ENCODE peak calls at places on chromosomes 1 and 21, in six cellular contexts. S, O, W, Y, H and C are unnamed samples.
A peak's percentile ranks its signal among the peaks of the same experiment; 100 is the strongest.

GRCh38 chr1:181129771-181130606 is 41.5 kb downstream of the IER5 start:
- DNase-seq in S (no peak), O (no peak), W (no peak), Y (no peak), H (no peak), C (no peak)

GRCh38 chr1:226661965-226662364 is 77.1 kb downstream of the ITPKB start:
- DNase-seq in S (peak; percentile 48), O (no peak), W (no peak), Y (no peak), H (no peak), C (no peak)

GRCh38 chr1:20660363-20661234 is 570 bp downstream of the DDOST start:
- DNase-seq in S (no peak), O (no peak), W (no peak), Y (no peak), H (no peak), C (no peak)

GRCh38 chr1:212514056-212514614 is 81.4 kb downstream of the NENF start:
- DNase-seq in S (peak; percentile 65), O (peak; percentile 56), W (no peak), Y (peak; percentile 39), H (no peak), C (peak; percentile 39)

GRCh38 chr1:172585348-172585747 is 52.4 kb downstream of the SUCO start:
- DNase-seq in S (peak; percentile 46), O (no peak), W (no peak), Y (no peak), H (no peak), C (no peak)

GRCh38 chr1:107963601-107964396 is 1.2 kb downstream of the VAV3 start:
- DNase-seq in S (no peak), O (peak; percentile 40), W (peak; percentile 72), Y (peak; percentile 44), H (no peak), C (peak; percentile 19)

GRCh38 chr1:181044449-181044966 is 10.7 kb downstream of the MR1 start:
- DNase-seq in S (peak; percentile 26), O (no peak), W (no peak), Y (peak; percentile 95), H (no peak), C (no peak)

GRCh38 chr1:180231506-180232420 is 1.7 kb downstream of the LHX4 start:
- DNase-seq in S (peak; percentile 45), O (no peak), W (no peak), Y (no peak), H (no peak), C (peak; percentile 55)

GRCh38 chr1:2212542-2213491 is 15.3 kb upstream of the SKI start:
- DNase-seq in S (peak; percentile 96), O (peak; percentile 94), W (peak; percentile 54), Y (peak; percentile 87), H (peak; percentile 96), C (peak; percentile 91)

GRCh38 chr1:41503507-41504125 is 19.1 kb upstream of the EDN2 start:
- DNase-seq in S (no peak), O (no peak), W (no peak), Y (no peak), H (no peak), C (no peak)

GRCh38 chr1:43619996-43620920 is 29.7 kb upstream of the KDM4A start:
- DNase-seq in S (no peak), O (no peak), W (no peak), Y (no peak), H (no peak), C (no peak)

GRCh38 chr1:244318512-244318911 is 133.2 kb downstream of the ADSS2 start:
- DNase-seq in S (no peak), O (no peak), W (no peak), Y (no peak), H (no peak), C (no peak)

GRCh38 chr1:169106095-169106920 is at the start of gene ATP1B1:
- DNase-seq in S (peak; percentile 71), O (peak; percentile 90), W (peak; percentile 82), Y (peak; percentile 88), H (peak; percentile 85), C (peak; percentile 93)

GRCh38 chr1:90133133-90133532 is 138.2 kb downstream of the ZNF326 start:
- DNase-seq in S (peak; percentile 3), O (no peak), W (no peak), Y (peak; percentile 23), H (no peak), C (peak; percentile 21)

GRCh38 chr21:34887729-34888568 is 161.2 kb downstream of the RUNX1 start:
- DNase-seq in S (peak; percentile 99), O (peak; percentile 61), W (peak; percentile 54), Y (peak; percentile 87), H (peak; percentile 62), C (peak; percentile 76)

GRCh38 chr1:221829327-221830011 is 87.6 kb upstream of the DUSP10 start:
- DNase-seq in S (peak; percentile 97), O (no peak), W (no peak), Y (no peak), H (no peak), C (no peak)

GRCh38 chr1:75731881-75732280 is 7.4 kb downstream of the ACADM start:
- DNase-seq in S (peak; percentile 5), O (no peak), W (no peak), Y (no peak), H (no peak), C (no peak)

GRCh38 chr1:167645161-167645560 is 15.1 kb downstream of the RCSD1 start:
- DNase-seq in S (no peak), O (no peak), W (no peak), Y (no peak), H (no peak), C (no peak)

GRCh38 chr1:167643471-167643870 is 13.4 kb downstream of the RCSD1 start:
- DNase-seq in S (no peak), O (no peak), W (no peak), Y (no peak), H (no peak), C (no peak)

GRCh38 chr1:167648252-167648849 is 18.3 kb downstream of the RCSD1 start:
- DNase-seq in S (no peak), O (no peak), W (no peak), Y (peak; percentile 83), H (no peak), C (no peak)

GRCh38 chr1:167644551-167644950 is 14.5 kb downstream of the RCSD1 start:
- DNase-seq in S (no peak), O (no peak), W (no peak), Y (no peak), H (no peak), C (no peak)

DNA sequence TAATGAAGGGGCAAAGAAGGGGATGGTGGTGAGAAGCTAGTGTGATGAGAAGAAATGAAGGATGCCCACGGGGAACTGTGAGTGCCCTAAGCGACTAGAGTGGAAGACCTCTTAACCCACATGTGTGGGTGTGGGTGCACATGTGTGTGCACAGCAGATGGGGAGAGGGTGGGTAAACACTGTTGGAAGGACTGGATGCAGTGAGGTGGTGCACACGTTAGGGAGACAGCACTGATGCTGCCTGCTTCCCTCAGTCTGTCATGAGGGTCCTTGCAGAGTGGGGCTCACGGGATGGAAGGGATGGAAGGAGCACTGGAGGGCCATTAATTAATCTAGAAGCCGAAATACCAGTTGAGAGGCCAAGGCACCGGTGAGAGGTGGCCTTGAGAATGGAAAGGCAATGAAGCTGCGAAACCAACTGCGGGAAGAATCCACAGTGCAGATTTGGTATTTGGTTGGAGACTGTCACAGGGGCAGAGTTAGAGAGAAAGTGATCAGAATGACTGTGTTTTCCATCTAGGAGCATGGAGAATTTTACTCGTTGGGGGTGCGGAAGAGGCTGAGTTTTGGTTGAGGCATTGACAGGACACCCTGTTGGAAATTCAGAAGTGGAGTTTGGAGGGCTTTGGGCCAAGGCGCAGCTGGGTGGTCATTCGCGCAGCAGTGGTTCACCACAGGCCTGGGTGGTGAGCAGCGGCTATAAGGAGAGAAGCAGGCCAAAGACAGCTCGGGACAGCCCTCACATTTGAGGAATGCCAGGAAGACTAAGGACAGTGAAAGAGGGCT is 15.8 kb downstream of the RCSD1 start:
- DNase-seq in S (no peak), O (no peak), W (no peak), Y (no peak), H (no peak), C (no peak)
- TF ChIP-seq POLR2A in S (no peak), O (no peak), W (no peak), Y (no peak), H (no peak), C (no peak)

DNA sequence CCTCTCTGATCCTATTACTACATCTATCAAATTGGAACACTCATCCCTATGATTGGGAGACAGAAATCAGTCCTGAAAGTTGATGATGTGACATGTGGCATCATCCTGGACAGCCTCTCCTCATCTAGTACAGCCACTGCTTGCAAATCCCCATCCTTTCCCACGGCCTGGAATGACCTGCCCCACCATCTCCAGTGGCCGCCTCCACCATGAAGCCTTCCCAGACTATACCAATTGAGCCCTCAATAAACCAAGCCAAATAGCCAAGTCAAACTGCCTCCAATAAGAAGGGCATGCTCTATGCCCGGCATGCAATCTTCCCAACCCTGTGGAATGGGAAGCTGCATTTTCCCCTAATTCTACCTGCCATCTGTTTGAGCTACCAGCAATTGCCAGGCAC is 561 bp upstream of the ARHGEF19 start:
- DNase-seq in S (no peak), O (no peak), W (no peak), Y (no peak), H (no peak), C (no peak)
- H3K9me3 ChIP-seq in S (no peaks in the 10 kb centered on the region), O (no peaks in the 10 kb centered on the region), W (no peaks in the 10 kb centered on the region), Y (no peaks in the 10 kb centered on the region), H (no peaks in the 10 kb centered on the region), C (no peaks in the 10 kb centered on the region)

DNA sequence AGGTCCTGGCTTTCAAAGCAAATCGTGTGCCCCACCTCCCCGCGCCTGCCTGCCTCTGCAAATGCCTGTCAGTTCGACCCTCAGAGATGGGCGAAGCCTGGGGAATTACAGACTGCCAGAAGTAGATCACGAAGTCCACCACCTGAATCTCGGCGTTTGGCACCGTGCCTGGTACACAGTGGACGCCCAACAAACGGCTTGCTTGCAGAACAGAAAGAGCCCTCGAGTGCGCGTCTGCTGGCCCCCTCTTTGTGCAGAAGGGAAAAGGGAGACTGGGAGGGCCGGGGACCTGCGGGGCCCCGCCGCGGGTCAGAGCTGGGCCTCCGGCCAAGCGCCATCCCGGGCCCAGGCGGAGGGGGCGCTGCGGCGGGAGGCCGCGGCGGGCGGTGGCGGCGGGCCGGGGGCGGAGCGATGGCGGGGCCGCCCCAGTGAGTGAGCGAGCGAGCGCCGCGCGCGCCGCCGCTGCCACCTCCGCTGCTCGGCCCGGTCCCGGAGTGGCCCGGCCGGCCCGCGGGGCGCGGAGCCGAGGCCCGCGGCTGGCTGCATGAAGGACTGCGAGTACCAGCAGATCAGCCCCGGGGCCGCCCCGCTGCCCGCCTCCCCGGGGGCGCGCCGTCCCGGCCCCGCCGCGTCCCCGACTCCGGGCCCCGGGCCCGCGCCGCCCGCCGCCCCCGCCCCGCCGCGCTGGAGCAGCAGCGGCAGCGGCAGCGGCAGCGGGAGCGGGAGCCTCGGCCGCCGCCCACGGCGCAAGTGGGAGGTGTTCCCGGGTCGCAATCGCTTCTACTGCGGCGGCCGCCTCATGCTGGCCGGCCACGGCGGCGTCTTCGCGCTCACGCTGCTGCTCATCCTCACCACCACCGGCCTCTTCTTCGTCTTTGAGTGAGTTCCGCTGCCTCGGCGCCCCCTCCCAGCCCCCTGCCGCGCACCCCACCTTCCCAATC is at the start of gene ZDHHC18:
- DNase-seq in S (peak; percentile 33), O (peak; percentile 79), W (peak; percentile 67), Y (peak; percentile 74), H (peak; percentile 72), C (peak; percentile 57)
- TF ChIP-seq POLR2A in S (no peak), O (no peak), W (no peak), Y (no peak), H (peak; percentile 62), C (no peak)

DNA sequence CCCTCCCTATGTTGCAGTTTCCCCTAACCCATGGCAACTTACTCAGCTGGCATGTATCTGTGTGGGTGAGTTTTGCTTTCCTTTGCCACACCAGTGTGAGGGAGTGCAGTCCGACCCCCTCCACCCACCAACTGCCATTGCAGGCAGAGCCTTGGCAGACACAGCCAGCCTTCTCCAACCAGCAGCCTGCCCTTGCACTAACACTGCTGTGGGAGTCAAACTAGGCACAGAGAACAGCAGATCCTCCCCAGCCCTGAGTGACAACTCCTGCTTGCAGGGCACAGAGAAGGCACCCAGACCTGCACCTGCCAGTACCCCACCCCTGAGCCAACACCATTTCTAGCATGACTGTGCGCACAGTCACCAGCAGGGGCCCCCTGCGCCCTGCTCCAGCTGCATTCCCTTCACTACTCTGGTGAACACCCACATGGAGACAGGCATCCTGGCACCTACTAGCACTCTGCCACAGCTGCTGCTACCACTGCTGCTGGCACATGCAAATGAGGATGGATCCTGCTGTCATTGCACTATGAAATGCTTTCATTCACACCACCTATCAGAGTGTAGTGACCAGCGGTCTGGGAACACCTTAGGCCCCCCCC is 98.4 kb downstream of the MAGI3 start:
- DNase-seq in S (no peak), O (no peak), W (no peak), Y (no peak), H (no peak), C (no peak)
- H3K9me3 ChIP-seq in S (peaks cover 2% of the 10 kb centered on the region), O (peaks cover 11% of the 10 kb centered on the region), W (no peaks in the 10 kb centered on the region), Y (peaks cover 19% of the 10 kb centered on the region), H (no peaks in the 10 kb centered on the region), C (no peaks in the 10 kb centered on the region)